ENCODE peak calls at places on chromosome 2, in eight cellular contexts. H is GM12864, O is A673, Q is stomach, G is mammary epithelial cell, K is AG09309, M is fibroblast of lung, E is ovary. D is an unnamed sample.
A peak's percentile ranks its signal among the peaks of the same experiment; 100 is the strongest.

GRCh38 chr2:224195954-224196571 is 157.0 kb upstream of the SERPINE2 start:
- DNase-seq in H (no peak), O (no peak), Q (no peak), G (no peak), K (no peak), M (no peak), E (peak; percentile 62), D (no peak)

GRCh38 chr2:227402321-227402720 is 14.6 kb upstream of the SCYGR1 start:
- DNase-seq in H (no peak), O (no peak), Q (no peak), G (no peak), K (no peak), M (no peak), E (no peak), D (no peak)

GRCh38 chr2:16860627-16861026 is 195.0 kb upstream of the CYRIA start:
- DNase-seq in H (no peak), O (no peak), Q (no peak), G (no peak), K (no peak), M (no peak), E (no peak), D (no peak)

GRCh38 chr2:29223851-29224692 is 108.9 kb downstream of the CLIP4 start:
- DNase-seq in H (no peak), O (peak; percentile 66), Q (no peak), G (peak; percentile 77), K (peak; percentile 8), M (peak; percentile 88), E (no peak), D (peak; percentile 48)

GRCh38 chr2:190318931-190319556 is 582 bp downstream of the HIBCH start:
- DNase-seq in H (no peak), O (peak; percentile 12), Q (no peak), G (peak; percentile 27), K (no peak), M (peak; percentile 14), E (no peak), D (no peak)

GRCh38 chr2:206799083-206799482 is 33.7 kb downstream of the FASTKD2 start:
- DNase-seq in H (no peak), O (no peak), Q (no peak), G (peak; percentile 36), K (no peak), M (peak; percentile 20), E (no peak), D (no peak)

GRCh38 chr2:203105996-203106395 is 91.3 kb downstream of the NBEAL1 start:
- DNase-seq in H (no peak), O (no peak), Q (no peak), G (no peak), K (no peak), M (no peak), E (no peak), D (no peak)

GRCh38 chr2:96431319-96431718 is 73.8 kb downstream of the NEURL3 start:
- DNase-seq in H (no peak), O (no peak), Q (peak; percentile 72), G (no peak), K (no peak), M (no peak), E (no peak), D (no peak)

GRCh38 chr2:203813684-203814083 is 53.9 kb upstream of the CTLA4 start:
- DNase-seq in H (no peak), O (no peak), Q (no peak), G (no peak), K (no peak), M (no peak), E (no peak), D (no peak)

GRCh38 chr2:85922210-85922609 is 33.4 kb upstream of the ST3GAL5 start:
- DNase-seq in H (no peak), O (no peak), Q (no peak), G (no peak), K (no peak), M (peak; percentile 45), E (no peak), D (no peak)

GRCh38 chr2:29114841-29115609 is at the start of gene CLIP4:
- DNase-seq in H (no peak), O (peak; percentile 67), Q (peak; percentile 34), G (peak; percentile 65), K (no peak), M (peak; percentile 60), E (peak; percentile 80), D (peak; percentile 36)

GRCh38 chr2:183207110-183207509 is 82.9 kb downstream of the NUP35 start:
- DNase-seq in H (no peak), O (no peak), Q (no peak), G (no peak), K (no peak), M (no peak), E (no peak), D (peak; percentile 21)

GRCh38 chr2:237715459-237715947 is 83.1 kb upstream of the RBM44 start:
- DNase-seq in H (no peak), O (no peak), Q (peak; percentile 54), G (no peak), K (no peak), M (no peak), E (no peak), D (no peak)

GRCh38 chr2:175233135-175233719 is 51.7 kb upstream of the ATP5MC3 start:
- DNase-seq in H (no peak), O (peak; percentile 58), Q (no peak), G (peak; percentile 43), K (no peak), M (peak; percentile 97), E (no peak), D (peak; percentile 65)

GRCh38 chr2:38959938-38960608 is 70.4 kb downstream of the ARHGEF33 start:
- DNase-seq in H (no peak), O (peak; percentile 83), Q (peak; percentile 70), G (peak; percentile 76), K (peak; percentile 5), M (peak; percentile 88), E (peak; percentile 87), D (peak; percentile 50)

GRCh38 chr2:201216918-201217317 is 34.0 kb downstream of the CASP10 start:
- DNase-seq in H (no peak), O (no peak), Q (no peak), G (no peak), K (no peak), M (no peak), E (no peak), D (no peak)

GRCh38 chr2:76749858-76750257 is 772.3 kb downstream of the LRRTM4 start:
- DNase-seq in H (no peak), O (peak; percentile 47), Q (no peak), G (no peak), K (no peak), M (no peak), E (no peak), D (no peak)

GRCh38 chr2:111216811-111217652 is 96.3 kb downstream of the BCL2L11 start:
- DNase-seq in H (no peak), O (no peak), Q (no peak), G (no peak), K (no peak), M (no peak), E (no peak), D (no peak)

GRCh38 chr2:222352981-222353380 is 54.2 kb upstream of the PAX3 start:
- DNase-seq in H (no peak), O (no peak), Q (no peak), G (peak; percentile 31), K (no peak), M (no peak), E (no peak), D (no peak)

DNA sequence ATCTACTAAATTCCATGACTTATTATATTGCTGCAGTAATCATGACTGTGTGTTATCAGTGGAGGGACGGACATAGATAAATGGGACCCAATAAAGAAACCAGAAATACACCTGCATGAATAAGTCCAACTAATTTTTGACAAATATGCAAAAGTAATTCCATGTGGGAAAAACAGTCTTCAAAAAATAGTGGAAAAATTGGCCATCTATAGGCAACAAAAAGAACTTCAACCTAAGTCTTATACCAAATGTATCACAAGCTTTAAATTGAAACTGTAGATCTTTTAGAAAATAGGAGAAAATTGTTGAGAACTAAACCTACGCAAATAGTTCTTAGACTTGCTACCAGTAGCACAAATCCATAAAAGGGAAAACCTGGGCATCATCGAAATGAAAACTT is 376.2 kb downstream of the NCKAP5 start:
- DNase-seq in H (no peak), O (no peak), Q (no peak), G (no peak), K (no peak), M (no peak), E (no peak), D (no peak)
- TF ChIP-seq CTCF in H (no peak), O (no peak), Q (no peak), G (no peak), K (no peak), M (no peak), E (no peak), D (peak; percentile 61)

DNA sequence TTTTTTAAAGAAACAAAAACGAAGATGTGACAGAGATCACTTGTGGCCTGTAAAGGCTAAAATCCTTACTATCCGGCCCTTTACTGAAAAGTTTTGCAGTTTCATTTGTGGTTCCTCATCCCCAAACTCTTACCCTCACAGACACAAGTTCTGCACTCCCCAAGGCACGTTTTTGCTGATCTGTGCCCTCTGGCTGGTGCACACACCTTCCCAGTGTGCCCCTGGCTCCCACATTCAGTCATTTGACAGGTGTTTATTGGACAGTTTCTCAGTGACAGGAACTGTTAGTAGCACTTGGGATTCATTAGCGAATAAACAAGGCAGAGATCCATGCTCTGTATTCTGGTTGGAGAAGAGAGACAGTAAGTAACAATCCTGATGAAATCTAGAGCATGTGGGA is 22.8 kb downstream of the ZAP70 start:
- DNase-seq in H (no peak), O (no peak), Q (no peak), G (no peak), K (no peak), M (no peak), E (no peak), D (no peak)
- TF ChIP-seq CTCF in H (no peak), O (no peak), Q (no peak), G (no peak), K (no peak), M (no peak), E (no peak), D (no peak)

GRCh38 chr2:68828887-68829708 is 42.1 kb downstream of the BMP10 start:
- DNase-seq in H (no peak), O (peak; percentile 99), Q (peak; percentile 94), G (peak; percentile 88), K (peak; percentile 94), M (peak; percentile 95), E (peak; percentile 98), D (peak; percentile 94)
- TF ChIP-seq CTCF in H (no peak), O (no peak), Q (no peak), G (no peak), K (no peak), M (no peak), E (no peak), D (peak; percentile 16)

GRCh38 chr2:239826376-239826775 is 198.8 kb downstream of the NDUFA10 start:
- DNase-seq in H (no peak), O (no peak), Q (peak; percentile 17), G (no peak), K (no peak), M (no peak), E (no peak), D (no peak)

GRCh38 chr2:239825705-239825979 is 199.5 kb downstream of the NDUFA10 start:
- DNase-seq in H (no peak), O (no peak), Q (peak; percentile 13), G (no peak), K (no peak), M (no peak), E (no peak), D (no peak)

GRCh38 chr2:239822146-239822945 is 202.8 kb downstream of the NDUFA10 start:
- DNase-seq in H (no peak), O (no peak), Q (peak; percentile 10), G (no peak), K (no peak), M (no peak), E (peak; percentile 3), D (no peak)

GRCh38 chr2:239824866-239825704 is 200.1 kb downstream of the NDUFA10 start:
- DNase-seq in H (no peak), O (no peak), Q (peak; percentile 16), G (no peak), K (no peak), M (no peak), E (no peak), D (no peak)

GRCh38 chr2:239824051-239824694 is 201.0 kb downstream of the NDUFA10 start:
- DNase-seq in H (no peak), O (peak; percentile 45), Q (peak; percentile 23), G (peak; percentile 66), K (no peak), M (no peak), E (peak; percentile 8), D (no peak)
- TF ChIP-seq CTCF in H (peak; percentile 14), O (no peak), Q (no peak), G (no peak), K (no peak), M (no peak), E (no peak), D (peak; percentile 24)

D was measured in HFFc6.